ENCODE peak calls at places on chromosome 18, in five cellular contexts. One of them, this sample, is unnamed.
A peak's percentile ranks its signal among the peaks of the same experiment; 100 is the strongest.

GRCh38 chr18:26549486-26550435 is 1.4 kb upstream of the KCTD1 start:
- DNase-seq in fibroblast of lung: peak; percentile 57
- DNase-seq in tibial artery: peak; percentile 59
- DNase-seq in bronchial epithelial cell: peak; percentile 55
- DNase-seq in CD8-positive, alpha-beta T cell: no peak
- DNase-seq in this sample: peak; percentile 47

GRCh38 chr18:76231402-76231801 is 263.6 kb downstream of the ZNF516 start:
- DNase-seq in fibroblast of lung: no peak
- DNase-seq in tibial artery: no peak
- DNase-seq in bronchial epithelial cell: no peak
- DNase-seq in CD8-positive, alpha-beta T cell: no peak
- DNase-seq in this sample: no peak

GRCh38 chr18:75915941-75916640 is 488.6 kb upstream of the SMIM21 start:
- DNase-seq in fibroblast of lung: no peak
- DNase-seq in tibial artery: no peak
- DNase-seq in bronchial epithelial cell: no peak
- DNase-seq in CD8-positive, alpha-beta T cell: no peak
- DNase-seq in this sample: no peak

GRCh38 chr18:2409906-2410305 is 161.4 kb downstream of the METTL4 start:
- DNase-seq in fibroblast of lung: no peak
- DNase-seq in tibial artery: no peak
- DNase-seq in bronchial epithelial cell: peak; percentile 91
- DNase-seq in CD8-positive, alpha-beta T cell: no peak
- DNase-seq in this sample: no peak

GRCh38 chr18:41940506-41941215 is 14.4 kb upstream of the PIK3C3 start:
- DNase-seq in fibroblast of lung: peak; percentile 75
- DNase-seq in tibial artery: no peak
- DNase-seq in bronchial epithelial cell: peak; percentile 69
- DNase-seq in CD8-positive, alpha-beta T cell: no peak
- DNase-seq in this sample: peak; percentile 52

GRCh38 chr18:25310045-25310444 is 41.9 kb downstream of the ZNF521 start:
- DNase-seq in fibroblast of lung: peak; percentile 77
- DNase-seq in tibial artery: no peak
- DNase-seq in bronchial epithelial cell: peak; percentile 45
- DNase-seq in CD8-positive, alpha-beta T cell: no peak
- DNase-seq in this sample: no peak

GRCh38 chr18:61503688-61504087 is 170.5 kb downstream of the CDH20 start:
- DNase-seq in fibroblast of lung: peak; percentile 5
- DNase-seq in tibial artery: no peak
- DNase-seq in bronchial epithelial cell: peak; percentile 38
- DNase-seq in CD8-positive, alpha-beta T cell: no peak
- DNase-seq in this sample: no peak

GRCh38 chr18:30987479-30988241 is 54.9 kb downstream of the DSC3 start:
- DNase-seq in fibroblast of lung: no peak
- DNase-seq in tibial artery: no peak
- DNase-seq in bronchial epithelial cell: peak; percentile 99
- DNase-seq in CD8-positive, alpha-beta T cell: no peak
- DNase-seq in this sample: no peak

GRCh38 chr18:55110436-55110835 is 151.2 kb upstream of the CCDC68 start:
- DNase-seq in fibroblast of lung: no peak
- DNase-seq in tibial artery: no peak
- DNase-seq in bronchial epithelial cell: no peak
- DNase-seq in CD8-positive, alpha-beta T cell: no peak
- DNase-seq in this sample: no peak

GRCh38 chr18:9961031-9961430 is 47.2 kb downstream of the VAPA start:
- DNase-seq in fibroblast of lung: peak; percentile 31
- DNase-seq in tibial artery: no peak
- DNase-seq in bronchial epithelial cell: no peak
- DNase-seq in CD8-positive, alpha-beta T cell: no peak
- DNase-seq in this sample: no peak

GRCh38 chr18:36294031-36294430 is 3.5 kb upstream of the FHOD3 start:
- DNase-seq in fibroblast of lung: no peak
- DNase-seq in tibial artery: no peak
- DNase-seq in bronchial epithelial cell: peak; percentile 73
- DNase-seq in CD8-positive, alpha-beta T cell: no peak
- DNase-seq in this sample: no peak

GRCh38 chr18:55858661-55859111 is 270.7 kb upstream of the TCF4 start:
- DNase-seq in fibroblast of lung: no peak
- DNase-seq in tibial artery: no peak
- DNase-seq in bronchial epithelial cell: no peak
- DNase-seq in CD8-positive, alpha-beta T cell: no peak
- DNase-seq in this sample: no peak

GRCh38 chr18:8776013-8776515 is 70.7 kb downstream of the MTCL1 start:
- DNase-seq in fibroblast of lung: peak; percentile 47
- DNase-seq in tibial artery: peak; percentile 1
- DNase-seq in bronchial epithelial cell: no peak
- DNase-seq in CD8-positive, alpha-beta T cell: no peak
- DNase-seq in this sample: no peak

GRCh38 chr18:63312731-63313408 is 6.7 kb downstream of the BCL2 start:
- DNase-seq in fibroblast of lung: no peak
- DNase-seq in tibial artery: no peak
- DNase-seq in bronchial epithelial cell: no peak
- DNase-seq in CD8-positive, alpha-beta T cell: no peak
- DNase-seq in this sample: no peak

GRCh38 chr18:11834772-11835171 is 16.4 kb upstream of the CHMP1B start:
- DNase-seq in fibroblast of lung: no peak
- DNase-seq in tibial artery: no peak
- DNase-seq in bronchial epithelial cell: no peak
- DNase-seq in CD8-positive, alpha-beta T cell: no peak
- DNase-seq in this sample: no peak

GRCh38 chr18:67362906-67363305 is 153.6 kb downstream of the DSEL start:
- DNase-seq in fibroblast of lung: no peak
- DNase-seq in tibial artery: no peak
- DNase-seq in bronchial epithelial cell: no peak
- DNase-seq in CD8-positive, alpha-beta T cell: no peak
- DNase-seq in this sample: no peak

GRCh38 chr18:61637319-61637718 is 255.5 kb downstream of the RNF152 start:
- DNase-seq in fibroblast of lung: no peak
- DNase-seq in tibial artery: no peak
- DNase-seq in bronchial epithelial cell: no peak
- DNase-seq in CD8-positive, alpha-beta T cell: no peak
- DNase-seq in this sample: no peak

GRCh38 chr18:10086458-10086857 is 172.6 kb downstream of the VAPA start:
- DNase-seq in fibroblast of lung: no peak
- DNase-seq in tibial artery: no peak
- DNase-seq in bronchial epithelial cell: peak; percentile 43
- DNase-seq in CD8-positive, alpha-beta T cell: no peak
- DNase-seq in this sample: no peak

GRCh38 chr18:51006061-51006818 is 23.8 kb upstream of the SMAD4 start:
- DNase-seq in fibroblast of lung: no peak
- DNase-seq in tibial artery: no peak
- DNase-seq in bronchial epithelial cell: peak; percentile 49
- DNase-seq in CD8-positive, alpha-beta T cell: no peak
- DNase-seq in this sample: no peak

GRCh38 chr18:25239636-25240468 is 112.1 kb downstream of the ZNF521 start:
- DNase-seq in fibroblast of lung: peak; percentile 67
- DNase-seq in tibial artery: no peak
- DNase-seq in bronchial epithelial cell: no peak
- DNase-seq in CD8-positive, alpha-beta T cell: no peak
- DNase-seq in this sample: no peak

GRCh38 chr18:57131782-57132181 is 15.1 kb upstream of the BOD1L2 start:
- DNase-seq in fibroblast of lung: no peak
- DNase-seq in tibial artery: no peak
- DNase-seq in bronchial epithelial cell: no peak
- DNase-seq in CD8-positive, alpha-beta T cell: no peak
- DNase-seq in this sample: no peak
- H3K4me3 ChIP-seq in fibroblast of lung: no peak overlapping the region
- H3K4me3 ChIP-seq in tibial artery: no peak overlapping the region
- H3K4me3 ChIP-seq in bronchial epithelial cell: no peak overlapping the region
- H3K4me3 ChIP-seq in CD8-positive, alpha-beta T cell: no peak overlapping the region
- H3K4me3 ChIP-seq in this sample: no peak overlapping the region

GRCh38 chr18:58580078-58580477 is 48.8 kb downstream of the ALPK2 start:
- DNase-seq in fibroblast of lung: peak; percentile 31
- DNase-seq in tibial artery: no peak
- DNase-seq in bronchial epithelial cell: no peak
- DNase-seq in CD8-positive, alpha-beta T cell: no peak
- DNase-seq in this sample: no peak

GRCh38 chr18:58581265-58581664 is 47.6 kb downstream of the ALPK2 start:
- DNase-seq in fibroblast of lung: peak; percentile 65
- DNase-seq in tibial artery: no peak
- DNase-seq in bronchial epithelial cell: peak; percentile 45
- DNase-seq in CD8-positive, alpha-beta T cell: no peak
- DNase-seq in this sample: no peak

GRCh38 chr18:58579561-58580047 is 49.3 kb downstream of the ALPK2 start:
- DNase-seq in fibroblast of lung: peak; percentile 53
- DNase-seq in tibial artery: no peak
- DNase-seq in bronchial epithelial cell: no peak
- DNase-seq in CD8-positive, alpha-beta T cell: no peak
- DNase-seq in this sample: no peak

GRCh38 chr18:58578835-58579560 is 49.9 kb downstream of the ALPK2 start:
- DNase-seq in fibroblast of lung: peak; percentile 83
- DNase-seq in tibial artery: no peak
- DNase-seq in bronchial epithelial cell: peak; percentile 22
- DNase-seq in CD8-positive, alpha-beta T cell: no peak
- DNase-seq in this sample: no peak

DNA sequence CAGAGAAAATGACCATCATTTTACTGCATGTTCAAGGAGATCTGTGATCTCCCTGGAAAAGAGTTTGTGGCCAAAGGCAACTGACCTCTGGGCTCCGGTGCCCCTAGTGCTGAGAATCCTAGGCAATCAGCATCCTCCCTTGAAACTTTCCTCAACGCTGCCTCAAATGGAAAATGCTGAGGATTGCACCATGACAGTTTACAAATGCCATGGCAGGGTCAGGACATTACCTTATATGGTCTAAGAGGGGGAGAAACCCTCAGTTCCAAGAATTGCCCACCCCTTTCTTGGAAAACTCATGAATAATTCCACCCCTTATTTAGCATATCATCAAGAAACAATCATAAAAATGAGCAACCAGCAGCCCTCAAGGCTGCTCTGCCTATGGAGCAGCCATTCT is 48.3 kb downstream of the ALPK2 start:
- DNase-seq in fibroblast of lung: peak; percentile 73
- DNase-seq in tibial artery: no peak
- DNase-seq in bronchial epithelial cell: no peak
- DNase-seq in CD8-positive, alpha-beta T cell: no peak
- DNase-seq in this sample: no peak
- TF ChIP-seq CTCF in fibroblast of lung: peak; percentile 4
- TF ChIP-seq CTCF in tibial artery: no peak
- TF ChIP-seq CTCF in bronchial epithelial cell: no peak
- TF ChIP-seq CTCF in CD8-positive, alpha-beta T cell: no peak
- TF ChIP-seq CTCF in this sample: no peak

DNA sequence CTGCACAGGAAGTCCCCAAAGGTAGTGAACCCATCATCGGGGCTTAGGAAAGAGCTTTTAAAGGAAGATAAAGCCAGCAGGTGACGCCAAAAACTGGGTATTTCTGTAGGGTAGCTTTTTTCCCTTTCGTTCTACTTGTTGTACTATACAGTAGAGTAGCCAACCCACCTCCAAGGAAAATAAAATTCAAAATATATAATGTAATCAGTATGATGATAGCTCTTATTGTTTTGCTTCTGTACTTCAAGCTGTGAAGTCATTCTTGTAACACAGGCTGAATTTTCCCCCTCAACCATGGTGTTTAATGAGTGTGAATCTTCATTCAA is 112.1 kb downstream of the FAM210A start:
- DNase-seq in fibroblast of lung: no peak
- DNase-seq in tibial artery: no peak
- DNase-seq in bronchial epithelial cell: no peak
- DNase-seq in CD8-positive, alpha-beta T cell: no peak
- DNase-seq in this sample: no peak
- H3K4me3 ChIP-seq in fibroblast of lung: no peak overlapping the region
- H3K4me3 ChIP-seq in tibial artery: no peak overlapping the region
- H3K4me3 ChIP-seq in bronchial epithelial cell: no peak overlapping the region
- H3K4me3 ChIP-seq in CD8-positive, alpha-beta T cell: peak overlapping the region; percentile 4
- H3K4me3 ChIP-seq in this sample: no peak overlapping the region

GRCh38 chr18:28174181-28174906 is 2.6 kb downstream of the CDH2 start:
- DNase-seq in fibroblast of lung: no peak
- DNase-seq in tibial artery: no peak
- DNase-seq in bronchial epithelial cell: no peak
- DNase-seq in CD8-positive, alpha-beta T cell: no peak
- DNase-seq in this sample: no peak

GRCh38 chr18:28176933-28177827 is at the start of gene CDH2:
- DNase-seq in fibroblast of lung: peak; percentile 71
- DNase-seq in tibial artery: no peak
- DNase-seq in bronchial epithelial cell: peak; percentile 10
- DNase-seq in CD8-positive, alpha-beta T cell: no peak
- DNase-seq in this sample: peak; percentile 74

GRCh38 chr18:28176674-28176932 is 327 bp downstream of the CDH2 start:
- DNase-seq in fibroblast of lung: no peak
- DNase-seq in tibial artery: no peak
- DNase-seq in bronchial epithelial cell: no peak
- DNase-seq in CD8-positive, alpha-beta T cell: no peak
- DNase-seq in this sample: no peak

GRCh38 chr18:28175047-28175929 is 1.6 kb downstream of the CDH2 start:
- DNase-seq in fibroblast of lung: no peak
- DNase-seq in tibial artery: no peak
- DNase-seq in bronchial epithelial cell: no peak
- DNase-seq in CD8-positive, alpha-beta T cell: no peak
- DNase-seq in this sample: no peak

DNA sequence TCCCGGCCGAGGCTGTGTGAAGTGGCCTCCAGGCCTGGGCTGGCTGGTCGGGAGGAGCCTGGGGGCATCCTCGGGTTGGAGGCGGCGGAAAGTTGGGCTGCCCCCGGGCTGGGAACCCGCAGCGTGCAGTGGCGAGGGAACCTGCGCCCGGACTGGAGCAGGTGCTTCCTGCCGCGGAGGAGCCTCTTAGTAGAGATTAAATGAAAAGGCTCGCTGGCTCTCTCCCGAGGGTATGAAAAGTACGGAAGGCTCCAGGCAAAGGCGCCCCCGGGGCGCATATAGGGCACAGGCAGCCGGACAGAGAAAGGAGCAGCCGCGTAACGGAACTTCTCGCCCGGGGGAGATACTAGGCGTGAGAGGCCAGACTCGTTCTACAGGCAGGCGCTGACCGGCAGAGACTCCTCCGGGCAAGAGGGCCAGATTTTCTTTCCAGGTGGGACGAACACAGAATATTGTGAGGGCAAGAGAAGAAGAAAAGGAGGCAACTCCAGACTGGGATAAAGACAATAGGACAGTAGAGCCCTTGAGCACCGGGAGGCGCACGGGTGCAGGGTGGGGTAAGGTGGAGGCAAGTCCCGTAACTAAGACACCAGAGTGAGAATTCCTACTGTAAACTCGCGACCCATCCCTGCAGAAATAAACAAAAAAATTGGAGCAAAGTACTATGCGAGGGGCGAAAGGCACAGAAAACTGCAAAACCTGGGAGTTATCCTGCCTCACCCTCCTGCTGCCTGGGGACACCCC is 828 bp downstream of the CDH2 start:
- DNase-seq in fibroblast of lung: peak; percentile 30
- DNase-seq in tibial artery: no peak
- DNase-seq in bronchial epithelial cell: no peak
- DNase-seq in CD8-positive, alpha-beta T cell: no peak
- DNase-seq in this sample: no peak
- TF ChIP-seq CTCF in fibroblast of lung: no peak
- TF ChIP-seq CTCF in tibial artery: no peak
- TF ChIP-seq CTCF in bronchial epithelial cell: no peak
- TF ChIP-seq CTCF in CD8-positive, alpha-beta T cell: no peak
- TF ChIP-seq CTCF in this sample: no peak

This sample was measured in HFF-Myc.